ENCODE peak calls at places on chromosome 16, in six cellular contexts. Q, O, X, J, M and Z are unnamed samples.

GRCh38 chr16:54479546-54479945 is 193.0 kb upstream of the IRX3 start:
- DNase-seq in Q (no peak), O (no peak), X (no peak), J (no peak), M (no peak), Z (no peak)

GRCh38 chr16:54446639-54447038 is 160.1 kb upstream of the IRX3 start:
- DNase-seq in Q (peak; percentile 90), O (peak; percentile 82), X (no peak), J (no peak), M (no peak), Z (no peak)

GRCh38 chr16:14302399-14303181 is 231.5 kb downstream of the MRTFB start:
- DNase-seq in Q (no peak), O (peak; percentile 56), X (peak; percentile 69), J (no peak), M (no peak), Z (no peak)

GRCh38 chr16:31130899-31131298 is 4.6 kb downstream of the PRSS8 start:
- DNase-seq in Q (no peak), O (no peak), X (no peak), J (no peak), M (no peak), Z (no peak)

GRCh38 chr16:31513126-31513525 is 4.9 kb upstream of the RUSF1 start:
- DNase-seq in Q (peak; percentile 63), O (no peak), X (no peak), J (no peak), M (no peak), Z (no peak)

GRCh38 chr16:49488740-49489525 is 115.3 kb downstream of the C16orf78 start:
- DNase-seq in Q (no peak), O (no peak), X (peak; percentile 44), J (no peak), M (no peak), Z (no peak)

GRCh38 chr16:57013268-57013667 is 23.9 kb downstream of the NLRC5 start:
- DNase-seq in Q (peak; percentile 46), O (no peak), X (no peak), J (no peak), M (no peak), Z (no peak)

GRCh38 chr16:11794991-11795886 is 1.8 kb downstream of the ZC3H7A start:
- DNase-seq in Q (peak; percentile 29), O (no peak), X (no peak), J (no peak), M (no peak), Z (no peak)

GRCh38 chr16:24463196-24463945 is 76.0 kb upstream of the RBBP6 start:
- DNase-seq in Q (no peak), O (no peak), X (no peak), J (no peak), M (no peak), Z (no peak)

GRCh38 chr16:65409505-65409904 is 287.6 kb upstream of the CDH11 start:
- DNase-seq in Q (peak; percentile 10), O (no peak), X (no peak), J (no peak), M (no peak), Z (no peak)

GRCh38 chr16:9567674-9568073 is 476.2 kb downstream of the HAPSTR1 start:
- DNase-seq in Q (no peak), O (no peak), X (no peak), J (no peak), M (no peak), Z (no peak)

GRCh38 chr16:87335968-87336849 is 19.0 kb upstream of the C16orf95 start:
- DNase-seq in Q (no peak), O (peak; percentile 15), X (no peak), J (no peak), M (no peak), Z (no peak)

GRCh38 chr16:81715358-81716196 is 63.5 kb upstream of the PLCG2 start:
- DNase-seq in Q (no peak), O (no peak), X (no peak), J (no peak), M (no peak), Z (no peak)